ENCODE peak calls at places on chromosomes 16 and 17, in eight cellular contexts. One of them, this sample, is unnamed.

GRCh38 chr16:85749686-85750020 is 1.2 kb downstream of the C16orf74 start:
- DNase-seq in HFF-Myc: no peak
- DNase-seq in psoas muscle: no peak
- DNase-seq in neural crest cell: no peak
- DNase-seq in cardiac muscle cell: no peak
- DNase-seq in colonic mucosa: no peak
- DNase-seq in testis: no peak
- DNase-seq in pancreas: no peak
- DNase-seq in this sample: no peak

GRCh38 chr16:10168258-10168657 is 14.0 kb downstream of the GRIN2A start:
- DNase-seq in neural crest cell: no peak
- DNase-seq in psoas muscle: no peak
- DNase-seq in colonic mucosa: no peak
- DNase-seq in HFF-Myc: no peak
- DNase-seq in pancreas: no peak
- DNase-seq in cardiac muscle cell: no peak
- DNase-seq in testis: no peak
- DNase-seq in this sample: no peak

GRCh38 chr16:4586297-4586696 is 28.4 kb downstream of the UBALD1 start:
- DNase-seq in testis: no peak
- DNase-seq in neural crest cell: no peak
- DNase-seq in colonic mucosa: no peak
- DNase-seq in cardiac muscle cell: no peak
- DNase-seq in psoas muscle: no peak
- DNase-seq in pancreas: no peak
- DNase-seq in HFF-Myc: no peak
- DNase-seq in this sample: no peak

GRCh38 chr16:57797526-57798266 is 4.6 kb downstream of the KIFC3 start:
- DNase-seq in HFF-Myc: no peak
- DNase-seq in psoas muscle: peak; percentile 49
- DNase-seq in cardiac muscle cell: no peak
- DNase-seq in neural crest cell: no peak
- DNase-seq in testis: no peak
- DNase-seq in colonic mucosa: peak; percentile 57
- DNase-seq in pancreas: peak; percentile 90
- DNase-seq in this sample: no peak

GRCh38 chr17:4186244-4186920 is 43.4 kb downstream of the CYB5D2 start:
- DNase-seq in HFF-Myc: no peak
- DNase-seq in psoas muscle: no peak
- DNase-seq in pancreas: no peak
- DNase-seq in neural crest cell: no peak
- DNase-seq in colonic mucosa: no peak
- DNase-seq in testis: peak; percentile 46
- DNase-seq in cardiac muscle cell: peak; percentile 87
- DNase-seq in this sample: no peak

GRCh38 chr17:30449480-30449879 is 27.7 kb upstream of the GOSR1 start:
- DNase-seq in psoas muscle: no peak
- DNase-seq in neural crest cell: no peak
- DNase-seq in pancreas: peak; percentile 11
- DNase-seq in testis: no peak
- DNase-seq in colonic mucosa: no peak
- DNase-seq in cardiac muscle cell: peak; percentile 68
- DNase-seq in HFF-Myc: no peak
- DNase-seq in this sample: no peak

GRCh38 chr16:1428511-1428910 is 2.4 kb upstream of the PERCC1 start:
- DNase-seq in HFF-Myc: no peak
- DNase-seq in psoas muscle: no peak
- DNase-seq in pancreas: no peak
- DNase-seq in testis: no peak
- DNase-seq in colonic mucosa: no peak
- DNase-seq in cardiac muscle cell: peak; percentile 34
- DNase-seq in neural crest cell: no peak
- DNase-seq in this sample: no peak

GRCh38 chr16:81480856-81481821 is 36.5 kb downstream of the CMIP start:
- DNase-seq in cardiac muscle cell: peak; percentile 62
- DNase-seq in pancreas: no peak
- DNase-seq in testis: peak; percentile 62
- DNase-seq in colonic mucosa: peak; percentile 47
- DNase-seq in HFF-Myc: no peak
- DNase-seq in psoas muscle: peak; percentile 50
- DNase-seq in neural crest cell: no peak
- DNase-seq in this sample: no peak

GRCh38 chr17:82781894-82782274 is 30.0 kb downstream of the TBCD start:
- DNase-seq in neural crest cell: peak; percentile 81
- DNase-seq in testis: peak; percentile 82
- DNase-seq in colonic mucosa: peak; percentile 85
- DNase-seq in psoas muscle: peak; percentile 84
- DNase-seq in pancreas: peak; percentile 66
- DNase-seq in HFF-Myc: peak; percentile 44
- DNase-seq in cardiac muscle cell: peak; percentile 85
- DNase-seq in this sample: no peak

GRCh38 chr16:1177750-1178149 is 24.8 kb downstream of the CACNA1H start:
- DNase-seq in HFF-Myc: no peak
- DNase-seq in testis: no peak
- DNase-seq in colonic mucosa: no peak
- DNase-seq in psoas muscle: no peak
- DNase-seq in cardiac muscle cell: no peak
- DNase-seq in neural crest cell: no peak
- DNase-seq in pancreas: no peak
- DNase-seq in this sample: no peak

GRCh38 chr17:3935140-3935542 is 18.9 kb upstream of the P2RX1 start:
- DNase-seq in psoas muscle: peak; percentile 49
- DNase-seq in testis: peak; percentile 86
- DNase-seq in colonic mucosa: peak; percentile 79
- DNase-seq in neural crest cell: peak; percentile 62
- DNase-seq in cardiac muscle cell: peak; percentile 89
- DNase-seq in pancreas: peak; percentile 59
- DNase-seq in HFF-Myc: no peak
- DNase-seq in this sample: no peak

GRCh38 chr17:5526821-5527598 is 40.6 kb downstream of the MIS12 start:
- DNase-seq in pancreas: peak; percentile 7
- DNase-seq in psoas muscle: peak; percentile 80
- DNase-seq in testis: no peak
- DNase-seq in neural crest cell: peak; percentile 48
- DNase-seq in colonic mucosa: peak; percentile 32
- DNase-seq in HFF-Myc: peak; percentile 96
- DNase-seq in cardiac muscle cell: peak; percentile 90
- DNase-seq in this sample: no peak

GRCh38 chr17:30513346-30513745 is 36.1 kb downstream of the GOSR1 start:
- DNase-seq in neural crest cell: no peak
- DNase-seq in colonic mucosa: no peak
- DNase-seq in testis: no peak
- DNase-seq in psoas muscle: no peak
- DNase-seq in cardiac muscle cell: no peak
- DNase-seq in pancreas: no peak
- DNase-seq in HFF-Myc: no peak
- DNase-seq in this sample: no peak

GRCh38 chr17:38590988-38591758 is 14.6 kb downstream of the SRCIN1 start:
- DNase-seq in psoas muscle: no peak
- DNase-seq in cardiac muscle cell: no peak
- DNase-seq in HFF-Myc: no peak
- DNase-seq in testis: no peak
- DNase-seq in neural crest cell: no peak
- DNase-seq in pancreas: no peak
- DNase-seq in colonic mucosa: no peak
- DNase-seq in this sample: no peak

GRCh38 chr17:80002242-80002641 is 33.4 kb downstream of the TBC1D16 start:
- DNase-seq in testis: no peak
- DNase-seq in pancreas: no peak
- DNase-seq in colonic mucosa: no peak
- DNase-seq in cardiac muscle cell: no peak
- DNase-seq in HFF-Myc: no peak
- DNase-seq in neural crest cell: no peak
- DNase-seq in psoas muscle: no peak
- DNase-seq in this sample: no peak

GRCh38 chr17:82041139-82041814 is 3.8 kb upstream of the DCXR start:
- DNase-seq in pancreas: no peak
- DNase-seq in testis: no peak
- DNase-seq in cardiac muscle cell: no peak
- DNase-seq in HFF-Myc: no peak
- DNase-seq in colonic mucosa: no peak
- DNase-seq in psoas muscle: no peak
- DNase-seq in neural crest cell: no peak
- DNase-seq in this sample: no peak

GRCh38 chr17:46944931-46945330 is 22.0 kb downstream of the GOSR2 start:
- DNase-seq in colonic mucosa: no peak
- DNase-seq in pancreas: no peak
- DNase-seq in testis: no peak
- DNase-seq in cardiac muscle cell: no peak
- DNase-seq in neural crest cell: no peak
- DNase-seq in HFF-Myc: no peak
- DNase-seq in psoas muscle: no peak
- DNase-seq in this sample: no peak

DNA sequence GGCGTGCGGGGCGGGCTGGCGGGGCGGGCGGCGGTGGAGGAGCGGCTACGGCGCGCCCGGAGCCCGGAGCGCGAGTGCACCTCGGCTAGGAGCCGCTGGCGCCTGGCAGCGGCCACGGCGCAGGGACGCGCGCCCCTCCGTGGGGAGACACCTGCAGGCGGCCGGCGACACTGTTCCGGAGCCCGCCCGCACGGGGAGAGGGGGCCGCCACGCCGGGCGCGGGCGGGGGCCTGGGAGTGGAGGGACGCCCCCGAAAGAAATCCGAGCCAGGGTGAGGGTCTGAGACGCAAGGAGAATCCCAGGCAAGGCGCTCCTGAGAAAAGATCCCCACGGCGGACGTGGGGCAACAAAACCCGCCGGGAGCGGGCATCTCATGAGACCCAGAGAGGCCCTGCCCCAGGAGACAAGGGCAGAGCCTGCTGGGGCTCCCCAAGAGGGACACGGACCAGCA is at the start of gene GSG1L:
- DNase-seq in HFF-Myc: no peak
- DNase-seq in colonic mucosa: no peak
- DNase-seq in cardiac muscle cell: no peak
- DNase-seq in psoas muscle: no peak
- DNase-seq in pancreas: no peak
- DNase-seq in neural crest cell: no peak
- DNase-seq in testis: no peak
- DNase-seq in this sample: no peak
- TF ChIP-seq CTCF in HFF-Myc: no peak
- TF ChIP-seq CTCF in colonic mucosa: no peak
- TF ChIP-seq CTCF in cardiac muscle cell: no peak
- TF ChIP-seq CTCF in psoas muscle: peak; percentile 18
- TF ChIP-seq CTCF in pancreas: no peak
- TF ChIP-seq CTCF in neural crest cell: peak; percentile 48
- TF ChIP-seq CTCF in testis: no peak
- TF ChIP-seq CTCF in this sample: peak; percentile 58

DNA sequence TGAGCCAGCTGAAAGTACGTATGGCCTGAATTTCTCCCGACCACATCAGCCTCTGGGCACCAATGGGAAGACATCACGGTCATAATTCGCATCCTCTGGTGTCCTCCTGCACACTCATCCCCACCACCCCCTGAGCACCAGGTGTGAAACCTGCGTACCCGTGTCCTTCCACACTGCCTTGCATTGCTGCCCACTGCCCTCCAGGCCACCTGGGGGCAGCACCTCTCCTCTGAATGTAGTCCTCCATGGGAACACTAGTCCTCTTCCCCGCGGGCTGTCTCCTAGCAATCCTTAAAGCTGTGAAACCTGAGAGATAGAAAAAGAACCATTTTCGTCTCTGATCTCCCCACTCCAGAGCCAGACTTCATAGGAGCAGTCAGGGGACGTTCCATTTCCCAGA is 125.5 kb downstream of the ZNF18 start:
- DNase-seq in HFF-Myc: no peak
- DNase-seq in cardiac muscle cell: no peak
- DNase-seq in pancreas: no peak
- DNase-seq in testis: peak; percentile 43
- DNase-seq in psoas muscle: no peak
- DNase-seq in colonic mucosa: no peak
- DNase-seq in neural crest cell: no peak
- DNase-seq in this sample: no peak
- TF ChIP-seq CTCF in HFF-Myc: no peak
- TF ChIP-seq CTCF in cardiac muscle cell: no peak
- TF ChIP-seq CTCF in pancreas: no peak
- TF ChIP-seq CTCF in testis: no peak
- TF ChIP-seq CTCF in psoas muscle: no peak
- TF ChIP-seq CTCF in colonic mucosa: no peak
- TF ChIP-seq CTCF in neural crest cell: no peak
- TF ChIP-seq CTCF in this sample: no peak

DNA sequence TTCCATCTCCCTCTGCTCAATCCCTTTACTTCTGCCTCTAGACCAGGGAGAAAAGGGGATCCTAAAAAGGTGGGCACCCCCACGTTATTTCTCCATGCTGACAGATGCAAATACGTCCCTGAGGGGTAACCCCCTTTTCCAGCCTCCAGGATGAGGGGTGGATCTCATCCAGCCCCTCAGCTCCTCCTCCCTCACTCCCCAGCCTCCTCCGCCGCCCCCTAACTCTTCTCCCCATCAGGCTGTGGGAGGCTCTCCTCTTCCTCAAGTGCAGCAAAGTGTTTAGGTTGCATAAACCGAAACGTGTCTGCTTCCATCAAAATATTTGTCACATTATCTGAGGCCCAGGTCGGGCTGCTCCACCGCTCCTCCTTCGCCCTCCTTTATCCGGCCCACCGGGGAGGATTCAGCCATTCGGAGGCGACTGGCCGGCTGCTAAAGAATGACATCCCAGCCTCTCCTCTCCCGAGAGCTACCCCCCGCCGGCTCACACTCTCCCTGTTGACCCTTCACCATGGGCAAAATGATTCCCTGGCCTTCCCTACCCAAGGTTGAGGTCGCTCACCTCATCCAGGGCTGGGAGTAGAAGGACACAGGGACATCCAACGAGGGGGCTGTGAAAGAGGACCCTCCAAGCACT is 1.2 kb upstream of the C1QL1 start:
- DNase-seq in pancreas: no peak
- DNase-seq in psoas muscle: no peak
- DNase-seq in testis: no peak
- DNase-seq in HFF-Myc: no peak
- DNase-seq in neural crest cell: no peak
- DNase-seq in colonic mucosa: no peak
- DNase-seq in cardiac muscle cell: no peak
- DNase-seq in this sample: no peak
- TF ChIP-seq CTCF in pancreas: no peak
- TF ChIP-seq CTCF in psoas muscle: no peak
- TF ChIP-seq CTCF in testis: no peak
- TF ChIP-seq CTCF in HFF-Myc: no peak
- TF ChIP-seq CTCF in neural crest cell: no peak
- TF ChIP-seq CTCF in colonic mucosa: no peak
- TF ChIP-seq CTCF in cardiac muscle cell: no peak
- TF ChIP-seq CTCF in this sample: no peak

DNA sequence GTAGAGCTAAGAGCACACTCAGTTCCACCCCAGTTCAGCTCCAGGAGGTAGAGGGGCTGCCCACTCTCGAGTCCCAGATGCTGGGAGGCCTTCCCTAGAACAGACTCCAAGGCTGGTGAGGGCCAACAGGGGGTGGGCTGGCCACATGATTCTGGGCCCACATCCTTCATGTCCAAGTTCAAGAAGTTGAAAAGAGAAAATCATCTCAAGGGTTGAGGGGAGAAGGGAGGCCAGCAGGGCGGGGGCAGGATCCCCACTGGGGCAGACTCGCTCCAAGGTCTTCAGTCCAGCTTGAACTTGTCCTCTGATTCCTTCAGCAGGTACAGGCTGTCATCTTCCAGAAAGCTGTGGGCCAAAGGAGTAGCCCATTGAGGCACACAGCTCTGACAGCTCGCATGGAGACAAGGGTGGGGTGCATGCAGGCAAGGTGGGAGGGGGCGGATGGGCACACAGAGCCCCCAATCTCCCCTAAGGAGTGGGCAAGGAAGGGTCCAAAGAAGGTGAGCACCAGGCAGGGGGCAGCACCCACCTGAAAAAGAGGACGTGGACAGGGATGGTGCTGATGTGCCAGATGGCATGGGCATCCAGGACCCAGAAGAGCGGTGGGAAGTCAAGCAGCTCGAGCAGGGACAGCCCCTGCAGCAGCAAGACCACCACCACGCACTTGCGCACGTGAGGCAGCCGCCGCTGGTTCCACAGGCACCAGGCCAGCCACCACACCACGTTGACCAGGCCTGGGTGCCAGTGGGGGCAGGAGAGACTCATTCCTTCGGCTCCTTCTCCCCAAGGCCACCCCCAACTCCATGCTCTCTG is 4.5 kb downstream of the PNMT start:
- DNase-seq in colonic mucosa: no peak
- DNase-seq in testis: no peak
- DNase-seq in psoas muscle: no peak
- DNase-seq in neural crest cell: no peak
- DNase-seq in cardiac muscle cell: no peak
- DNase-seq in pancreas: no peak
- DNase-seq in HFF-Myc: no peak
- DNase-seq in this sample: no peak
- TF ChIP-seq CTCF in colonic mucosa: peak; percentile 8
- TF ChIP-seq CTCF in testis: no peak
- TF ChIP-seq CTCF in psoas muscle: no peak
- TF ChIP-seq CTCF in neural crest cell: no peak
- TF ChIP-seq CTCF in cardiac muscle cell: no peak
- TF ChIP-seq CTCF in pancreas: no peak
- TF ChIP-seq CTCF in HFF-Myc: no peak
- TF ChIP-seq CTCF in this sample: peak; percentile 48

This sample was measured in chondrocyte.